ENCODE peak calls at places on chromosomes 16 and 17, in four cellular contexts. One of them, this sample, is unnamed.

GRCh38 chr16:86151372-86151950 is 252.5 kb downstream of the IRF8 start:
- DNase-seq in GM12878: no peak
- DNase-seq in K562: no peak
- DNase-seq in HL-60: no peak
- DNase-seq in this sample: no peak

GRCh38 chr17:44308865-44309264 is 464 bp downstream of the RUNDC3A start:
- DNase-seq in HL-60: no peak
- DNase-seq in GM12878: no peak
- DNase-seq in K562: no peak
- DNase-seq in this sample: no peak

GRCh38 chr17:75514299-75515228 is 773 bp downstream of the CASKIN2 start:
- DNase-seq in GM12878: no peak
- DNase-seq in HL-60: no peak
- DNase-seq in K562: no peak
- DNase-seq in this sample: no peak

GRCh38 chr17:19992803-19993713 is 15.4 kb upstream of the AKAP10 start:
- DNase-seq in HL-60: peak; percentile 45
- DNase-seq in GM12878: peak; percentile 20
- DNase-seq in K562: peak; percentile 53
- DNase-seq in this sample: peak; percentile 40

GRCh38 chr17:42287305-42288077 is 807 bp upstream of the STAT5A start:
- DNase-seq in GM12878: peak; percentile 40
- DNase-seq in HL-60: no peak
- DNase-seq in K562: no peak
- DNase-seq in this sample: no peak

GRCh38 chr16:78993342-78993741 is 607.2 kb downstream of the MAF start:
- DNase-seq in K562: peak; percentile 71
- DNase-seq in GM12878: no peak
- DNase-seq in HL-60: no peak
- DNase-seq in this sample: no peak

GRCh38 chr17:46950997-46951621 is 27.9 kb downstream of the RPRML start:
- DNase-seq in HL-60: no peak
- DNase-seq in K562: no peak
- DNase-seq in GM12878: no peak
- DNase-seq in this sample: no peak

GRCh38 chr17:14393723-14394122 is 92.8 kb downstream of the HS3ST3B1 start:
- DNase-seq in GM12878: no peak
- DNase-seq in HL-60: no peak
- DNase-seq in K562: no peak
- DNase-seq in this sample: no peak

GRCh38 chr16:84585886-84586285 is 32.0 kb downstream of the COTL1 start:
- DNase-seq in GM12878: no peak
- DNase-seq in HL-60: no peak
- DNase-seq in K562: peak; percentile 88
- DNase-seq in this sample: peak; percentile 61

GRCh38 chr17:67246648-67247415 is 1.8 kb upstream of the HELZ start:
- DNase-seq in GM12878: peak; percentile 89
- DNase-seq in HL-60: no peak
- DNase-seq in K562: peak; percentile 45
- DNase-seq in this sample: no peak

GRCh38 chr17:15999974-16000827 is 577 bp downstream of the TTC19 start:
- DNase-seq in K562: no peak
- DNase-seq in GM12878: no peak
- DNase-seq in HL-60: no peak
- DNase-seq in this sample: no peak

GRCh38 chr17:4881761-4882555 is 17.4 kb upstream of the C17orf107 start:
- DNase-seq in GM12878: no peak
- DNase-seq in HL-60: no peak
- DNase-seq in K562: peak; percentile 54
- DNase-seq in this sample: peak; percentile 72

GRCh38 chr17:35748323-35748960 is 4.6 kb downstream of the GAS2L2 start:
- DNase-seq in K562: no peak
- DNase-seq in GM12878: no peak
- DNase-seq in HL-60: no peak
- DNase-seq in this sample: no peak

GRCh38 chr17:72985882-72986720 is 106.4 kb downstream of the SLC39A11 start:
- DNase-seq in HL-60: peak; percentile 43
- DNase-seq in GM12878: peak; percentile 47
- DNase-seq in K562: peak; percentile 85
- DNase-seq in this sample: peak; percentile 63

GRCh38 chr16:1003551-1004347 is 22.2 kb downstream of the SOX8 start:
- DNase-seq in K562: no peak
- DNase-seq in HL-60: no peak
- DNase-seq in GM12878: no peak
- DNase-seq in this sample: no peak

GRCh38 chr16:63975669-63976068 is 1146.2 kb downstream of the CDH11 start:
- DNase-seq in GM12878: no peak
- DNase-seq in K562: no peak
- DNase-seq in HL-60: no peak
- DNase-seq in this sample: no peak

GRCh38 chr17:13575466-13575865 is 26.3 kb downstream of the HS3ST3A1 start:
- DNase-seq in HL-60: no peak
- DNase-seq in K562: no peak
- DNase-seq in GM12878: no peak
- DNase-seq in this sample: no peak

GRCh38 chr16:6576646-6577045 is 756.0 kb upstream of the RBFOX1 start:
- DNase-seq in HL-60: no peak
- DNase-seq in K562: no peak
- DNase-seq in GM12878: no peak
- DNase-seq in this sample: no peak

GRCh38 chr16:48831081-48831722 is 221.2 kb upstream of the N4BP1 start:
- DNase-seq in HL-60: no peak
- DNase-seq in GM12878: no peak
- DNase-seq in K562: peak; percentile 16
- DNase-seq in this sample: no peak

GRCh38 chr16:12988071-12988470 is 86.7 kb downstream of the SHISA9 start:
- DNase-seq in HL-60: no peak
- DNase-seq in GM12878: no peak
- DNase-seq in K562: no peak
- DNase-seq in this sample: no peak

GRCh38 chr16:80804451-80805383 is at the start of gene CDYL2:
- DNase-seq in K562: peak; percentile 36
- DNase-seq in GM12878: no peak
- DNase-seq in HL-60: no peak
- DNase-seq in this sample: peak; percentile 77

GRCh38 chr17:3048727-3049471 is 14.5 kb downstream of the OR1D5 start:
- DNase-seq in K562: peak; percentile 62
- DNase-seq in GM12878: peak; percentile 78
- DNase-seq in HL-60: peak; percentile 67
- DNase-seq in this sample: peak; percentile 80

GRCh38 chr17:6661464-6661848 is 9.9 kb downstream of the C17orf100 start:
- DNase-seq in HL-60: no peak
- DNase-seq in GM12878: no peak
- DNase-seq in K562: no peak
- DNase-seq in this sample: no peak

GRCh38 chr16:31138621-31139578 is 3.4 kb upstream of the PRSS8 start:
- DNase-seq in K562: no peak
- DNase-seq in HL-60: no peak
- DNase-seq in GM12878: no peak
- DNase-seq in this sample: no peak

GRCh38 chr17:79986441-79987186 is 49.1 kb downstream of the TBC1D16 start:
- DNase-seq in GM12878: no peak
- DNase-seq in K562: no peak
- DNase-seq in HL-60: no peak
- DNase-seq in this sample: no peak

GRCh38 chr17:60141111-60142018 is 8.4 kb upstream of the CA4 start:
- DNase-seq in HL-60: no peak
- DNase-seq in GM12878: no peak
- DNase-seq in K562: no peak
- DNase-seq in this sample: no peak

GRCh38 chr17:51224615-51225262 is 35.1 kb downstream of the MBTD1 start:
- DNase-seq in K562: no peak
- DNase-seq in GM12878: no peak
- DNase-seq in HL-60: no peak
- DNase-seq in this sample: no peak

GRCh38 chr16:200388-200787 is 20.1 kb downstream of the HBQ1 start:
- DNase-seq in K562: no peak
- DNase-seq in HL-60: no peak
- DNase-seq in GM12878: no peak
- DNase-seq in this sample: no peak

GRCh38 chr16:12291989-12292759 is 315.6 kb downstream of the SNX29 start:
- DNase-seq in GM12878: no peak
- DNase-seq in K562: no peak
- DNase-seq in HL-60: no peak
- DNase-seq in this sample: no peak

GRCh38 chr17:61285483-61286320 is 113.9 kb upstream of the TBX2 start:
- DNase-seq in GM12878: no peak
- DNase-seq in K562: no peak
- DNase-seq in HL-60: no peak
- DNase-seq in this sample: no peak

GRCh38 chr17:66420961-66421371 is 118.6 kb downstream of the PRKCA start:
- DNase-seq in GM12878: no peak
- DNase-seq in K562: no peak
- DNase-seq in HL-60: no peak
- DNase-seq in this sample: no peak

GRCh38 chr16:81873843-81874752 is 95.0 kb downstream of the PLCG2 start:
- DNase-seq in K562: peak; percentile 69
- DNase-seq in GM12878: no peak
- DNase-seq in HL-60: no peak
- DNase-seq in this sample: peak; percentile 44
- TF ChIP-seq SPI1 in K562: peak; percentile 11
- TF ChIP-seq SPI1 in GM12878: no peak
- TF ChIP-seq SPI1 in HL-60: no peak
- TF ChIP-seq SPI1 in this sample: no peak

GRCh38 chr16:57628008-57628781 is at the start of gene ADGRG1:
- DNase-seq in K562: peak; percentile 89
- DNase-seq in HL-60: peak; percentile 26
- DNase-seq in GM12878: no peak
- DNase-seq in this sample: peak; percentile 46
- TF ChIP-seq SPI1 in K562: no peak
- TF ChIP-seq SPI1 in HL-60: no peak
- TF ChIP-seq SPI1 in GM12878: no peak
- TF ChIP-seq SPI1 in this sample: no peak

GRCh38 chr16:55502801-55503366 is 6.0 kb upstream of the LPCAT2 start:
- DNase-seq in K562: peak; percentile 3
- DNase-seq in GM12878: no peak
- DNase-seq in HL-60: no peak
- DNase-seq in this sample: no peak
- TF ChIP-seq SPI1 in K562: no peak
- TF ChIP-seq SPI1 in GM12878: no peak
- TF ChIP-seq SPI1 in HL-60: no peak
- TF ChIP-seq SPI1 in this sample: no peak

GRCh38 chr17:81608605-81609004 is 28.3 kb downstream of the NPLOC4 start:
- DNase-seq in K562: no peak
- DNase-seq in GM12878: no peak
- DNase-seq in HL-60: no peak
- DNase-seq in this sample: no peak

GRCh38 chr17:81608082-81608481 is 28.8 kb downstream of the NPLOC4 start:
- DNase-seq in HL-60: no peak
- DNase-seq in K562: no peak
- DNase-seq in GM12878: no peak
- DNase-seq in this sample: no peak

GRCh38 chr17:81603846-81604610 is 32.9 kb downstream of the NPLOC4 start:
- DNase-seq in K562: no peak
- DNase-seq in GM12878: no peak
- DNase-seq in HL-60: no peak
- DNase-seq in this sample: no peak

GRCh38 chr17:81609541-81610353 is 27.2 kb downstream of the NPLOC4 start:
- DNase-seq in HL-60: no peak
- DNase-seq in GM12878: no peak
- DNase-seq in K562: no peak
- DNase-seq in this sample: no peak

DNA sequence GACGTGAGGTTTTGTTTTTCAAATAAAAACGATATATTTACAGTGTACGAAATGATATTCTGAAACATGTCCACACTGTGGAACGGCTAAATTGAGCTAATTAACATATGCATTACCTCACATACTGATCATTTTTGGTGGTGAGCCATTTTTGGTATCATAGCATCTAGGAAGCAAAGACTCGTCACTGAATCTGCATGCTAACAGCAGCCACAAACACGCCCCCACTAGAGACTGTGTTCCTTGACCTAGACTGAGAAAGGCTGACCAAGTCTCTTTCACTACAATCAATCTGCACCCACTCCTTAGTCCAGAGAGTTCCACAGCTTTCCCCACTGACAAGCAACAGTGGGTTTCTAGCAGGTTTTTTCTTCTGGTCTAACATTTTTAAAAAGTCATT is 29.5 kb downstream of the NPLOC4 start:
- DNase-seq in K562: no peak
- DNase-seq in GM12878: no peak
- DNase-seq in HL-60: no peak
- DNase-seq in this sample: no peak
- TF ChIP-seq SPI1 in K562: no peak
- TF ChIP-seq SPI1 in GM12878: no peak
- TF ChIP-seq SPI1 in HL-60: no peak
- TF ChIP-seq SPI1 in this sample: no peak

GRCh38 chr17:8122391-8122922 is 1.4 kb downstream of the HES7 start:
- DNase-seq in K562: no peak
- DNase-seq in GM12878: no peak
- DNase-seq in HL-60: no peak
- DNase-seq in this sample: no peak

GRCh38 chr17:8122923-8123694 is 797 bp downstream of the HES7 start:
- DNase-seq in K562: no peak
- DNase-seq in HL-60: no peak
- DNase-seq in GM12878: no peak
- DNase-seq in this sample: no peak

GRCh38 chr17:8119575-8120519 is 1.5 kb upstream of the ALOXE3 start:
- DNase-seq in GM12878: peak; percentile 97
- DNase-seq in K562: peak; percentile 61
- DNase-seq in HL-60: peak; percentile 69
- DNase-seq in this sample: no peak

GRCh38 chr17:8120520-8121443 is 2.5 kb upstream of the ALOXE3 start:
- DNase-seq in GM12878: peak; percentile 63
- DNase-seq in K562: peak; percentile 74
- DNase-seq in HL-60: no peak
- DNase-seq in this sample: no peak

GRCh38 chr17:8121531-8122390 is 2.1 kb downstream of the HES7 start:
- DNase-seq in HL-60: no peak
- DNase-seq in K562: peak; percentile 71
- DNase-seq in GM12878: no peak
- DNase-seq in this sample: no peak
- TF ChIP-seq SPI1 in HL-60: no peak
- TF ChIP-seq SPI1 in K562: no peak
- TF ChIP-seq SPI1 in GM12878: no peak
- TF ChIP-seq SPI1 in this sample: no peak

This sample was measured in GM12891.